ENCODE peak calls at places on chromosomes 12 and 14, in ten cellular contexts. O is IMR-90; X is CD4-positive, CD25-positive, alpha-beta regulatory T cell; R is SK-N-SH; Z is neuronal stem cell; H is GM23248; K is cardiac muscle cell; Q is heart left ventricle; U is lung; J is transverse colon. D is an unnamed sample.
A peak's percentile ranks its signal among the peaks of the same experiment; 100 is the strongest.

GRCh38 chr12:103848132-103848531 is 7.1 kb upstream of the NT5DC3 start:
- DNase-seq in O (no peak), X (no peak), R (no peak), Z (no peak), H (no peak), K (no peak), Q (no peak), U (no peak), J (no peak), D (no peak)

GRCh38 chr14:89787525-89787924 is 167.0 kb downstream of the EFCAB11 start:
- DNase-seq in O (peak; percentile 71), X (no peak), R (peak; percentile 47), Z (no peak), H (peak; percentile 67), K (no peak), Q (no peak), U (no peak), J (no peak), D (peak; percentile 19)

GRCh38 chr12:24177889-24178288 is 228.4 kb upstream of the SOX5 start:
- DNase-seq in O (no peak), X (no peak), R (no peak), Z (no peak), H (no peak), K (no peak), Q (no peak), U (no peak), J (no peak), D (no peak)

GRCh38 chr12:105761075-105761474 is 377.7 kb downstream of the NUAK1 start:
- DNase-seq in O (no peak), X (no peak), R (no peak), Z (no peak), H (peak; percentile 20), K (peak; percentile 46), Q (no peak), U (no peak), J (no peak), D (peak; percentile 30)

GRCh38 chr12:1870086-1870485 is 48.4 kb downstream of the CACNA2D4 start:
- DNase-seq in O (no peak), X (no peak), R (no peak), Z (no peak), H (no peak), K (no peak), Q (no peak), U (peak; percentile 9), J (no peak), D (no peak)

GRCh38 chr14:99579903-99580570 is 24.0 kb downstream of the CCDC85C start:
- DNase-seq in O (peak; percentile 77), X (no peak), R (peak; percentile 64), Z (no peak), H (peak; percentile 45), K (no peak), Q (no peak), U (peak; percentile 68), J (peak; percentile 88), D (no peak)

GRCh38 chr14:30443368-30444007 is 115.5 kb upstream of the G2E3 start:
- DNase-seq in O (peak; percentile 46), X (peak; percentile 13), R (peak; percentile 11), Z (peak; percentile 45), H (peak; percentile 64), K (peak; percentile 53), Q (no peak), U (no peak), J (no peak), D (peak; percentile 79)

GRCh38 chr12:131818821-131819585 is 9.2 kb upstream of the MMP17 start:
- DNase-seq in O (no peak), X (no peak), R (no peak), Z (no peak), H (peak; percentile 32), K (no peak), Q (no peak), U (no peak), J (no peak), D (no peak)

DNA sequence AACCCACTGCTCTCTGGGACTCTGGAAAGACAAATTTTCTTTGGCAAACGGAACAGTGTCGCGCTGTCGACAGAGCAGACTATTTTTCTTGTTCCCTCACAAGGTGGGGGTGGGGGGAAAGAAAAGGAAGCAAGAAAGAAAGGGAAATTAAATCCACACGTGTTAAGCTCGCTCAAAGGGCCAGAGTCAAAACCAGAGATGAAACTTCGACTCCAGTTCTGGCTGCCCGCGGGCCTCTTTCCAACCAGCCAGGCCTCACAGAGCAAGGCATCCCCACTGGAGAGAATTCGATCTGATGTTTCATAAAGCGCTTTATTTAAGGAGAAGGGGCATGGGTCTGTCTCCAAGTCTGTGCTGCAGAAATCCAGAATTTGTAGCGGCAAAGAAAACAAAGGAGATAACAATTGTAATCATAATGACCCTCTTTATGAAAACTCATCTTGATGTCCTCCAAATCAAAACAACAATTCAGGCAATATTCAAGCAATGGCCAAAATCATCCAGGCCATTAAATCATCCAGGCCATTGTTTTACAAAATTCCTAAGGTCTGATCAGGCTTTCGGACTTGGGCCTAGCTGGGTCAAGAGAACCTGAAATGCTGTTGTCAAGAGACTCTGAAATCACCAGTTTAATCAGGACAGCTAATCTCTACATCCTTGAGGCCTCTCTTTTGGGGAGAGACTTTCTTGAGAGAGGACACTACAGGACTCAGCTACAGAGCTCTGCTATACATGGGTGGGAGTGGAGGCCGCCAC is 5.3 kb upstream of the TBX5 start:
- DNase-seq in O (peak; percentile 68), X (no peak), R (no peak), Z (no peak), H (peak; percentile 74), K (no peak), Q (no peak), U (no peak), J (no peak), D (no peak)
- H3K4me1 ChIP-seq in O (peaks cover 30% of the 10 kb centered on the region), X (no peaks in the 10 kb centered on the region), R (no peaks in the 10 kb centered on the region), Z (no peaks in the 10 kb centered on the region), H (peaks cover 48% of the 10 kb centered on the region), K (peaks cover 54% of the 10 kb centered on the region), Q (peaks cover 32% of the 10 kb centered on the region), U (no peaks in the 10 kb centered on the region), J (no peaks in the 10 kb centered on the region), D (peaks cover 17% of the 10 kb centered on the region)

DNA sequence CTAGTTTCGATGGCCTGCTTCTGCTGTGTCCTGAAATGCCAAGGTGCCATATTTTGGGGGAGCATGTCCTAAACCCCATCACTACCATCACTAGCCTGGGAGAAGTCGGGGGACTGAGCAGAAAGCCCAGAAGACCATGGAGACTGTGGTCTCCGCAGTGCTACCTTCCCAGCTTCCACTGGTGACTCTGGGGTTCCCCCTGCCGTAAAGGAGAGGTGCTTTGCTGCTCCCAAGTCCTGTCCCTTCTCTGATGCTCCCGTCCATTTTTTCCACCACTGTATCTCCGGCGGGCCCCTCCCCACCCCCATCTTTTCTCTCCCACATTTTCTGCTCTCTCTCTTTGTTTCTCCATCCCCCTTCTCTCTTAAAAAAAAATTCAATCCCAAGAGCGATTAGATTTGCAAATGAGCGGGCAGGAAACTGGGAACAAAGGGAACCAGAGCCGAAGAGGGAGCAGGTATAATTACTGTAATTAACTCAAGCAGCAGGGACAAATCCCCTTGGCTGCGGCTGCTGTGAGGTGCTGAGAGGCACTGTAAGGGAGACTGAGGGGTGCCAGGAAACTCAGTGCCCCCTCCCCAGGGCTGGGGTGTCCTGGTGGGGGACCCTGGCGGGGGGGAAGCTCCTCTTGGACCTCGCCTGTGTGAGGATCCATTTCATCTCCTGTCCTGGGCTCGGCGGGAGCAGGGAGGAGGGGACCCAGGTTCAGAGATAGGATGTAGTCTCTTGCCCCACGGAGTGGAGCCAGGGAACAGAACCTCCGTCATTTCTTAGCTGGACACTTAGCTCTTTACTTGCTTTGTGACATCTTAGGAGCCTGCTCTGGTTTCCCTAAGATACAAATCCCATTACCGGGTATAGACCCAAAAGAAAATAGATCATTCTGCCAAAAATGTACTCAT is 140.5 kb upstream of the NRXN3 start:
- DNase-seq in O (no peak), X (no peak), R (no peak), Z (no peak), H (peak; percentile 9), K (peak; percentile 3), Q (no peak), U (no peak), J (no peak), D (no peak)
- H3K27me3 ChIP-seq in O (no peaks in the 10 kb centered on the region), X (peaks cover 2% of the 10 kb centered on the region), R (no peaks in the 10 kb centered on the region), Z (peaks cover 11% of the 10 kb centered on the region), H (peaks cover 10% of the 10 kb centered on the region), K (peaks cover 17% of the 10 kb centered on the region), Q (peaks cover 5% of the 10 kb centered on the region), U (peaks cover 3% of the 10 kb centered on the region), J (peaks cover 12% of the 10 kb centered on the region), D (peaks cover 19% of the 10 kb centered on the region)

GRCh38 chr12:109947511-109947910 is 47.4 kb downstream of the TCHP start:
- DNase-seq in O (peak; percentile 84), X (no peak), R (no peak), Z (no peak), H (peak; percentile 75), K (peak; percentile 65), Q (no peak), U (no peak), J (no peak), D (peak; percentile 62)

GRCh38 chr12:109951136-109951535 is 45.0 kb downstream of the GIT2 start:
- DNase-seq in O (peak; percentile 96), X (no peak), R (no peak), Z (no peak), H (peak; percentile 91), K (peak; percentile 85), Q (no peak), U (no peak), J (no peak), D (peak; percentile 84)

GRCh38 chr12:109948382-109948781 is 47.8 kb downstream of the GIT2 start:
- DNase-seq in O (no peak), X (no peak), R (no peak), Z (no peak), H (no peak), K (no peak), Q (no peak), U (no peak), J (no peak), D (peak; percentile 15)

GRCh38 chr12:109950625-109951024 is 45.5 kb downstream of the GIT2 start:
- DNase-seq in O (no peak), X (no peak), R (no peak), Z (no peak), H (no peak), K (no peak), Q (no peak), U (no peak), J (no peak), D (no peak)

DNA sequence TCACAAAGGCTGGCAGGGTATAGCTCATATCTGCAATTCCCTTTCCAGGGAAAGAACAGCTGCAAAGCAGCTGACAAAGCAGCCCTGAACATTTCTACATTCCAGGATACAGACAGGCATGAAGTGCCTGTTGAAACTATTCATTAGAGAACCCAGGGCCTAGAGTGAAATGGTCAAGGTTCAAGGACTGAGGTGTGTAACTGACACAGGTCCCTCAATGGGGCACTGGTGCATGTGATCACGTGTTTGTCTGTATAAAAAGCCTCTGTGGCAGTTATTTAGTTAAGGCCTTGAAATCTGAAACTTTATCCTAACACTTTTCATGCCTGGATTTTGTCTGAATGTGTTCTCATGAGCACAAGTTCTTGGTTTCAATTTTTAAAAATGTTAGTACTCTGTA is 47.1 kb downstream of the GIT2 start:
- DNase-seq in O (peak; percentile 79), X (no peak), R (no peak), Z (no peak), H (peak; percentile 52), K (peak; percentile 73), Q (no peak), U (no peak), J (no peak), D (peak; percentile 84)
- H3K4me1 ChIP-seq in O (peaks cover 56% of the 10 kb centered on the region), X (no peaks in the 10 kb centered on the region), R (peaks cover 62% of the 10 kb centered on the region), Z (peaks cover 23% of the 10 kb centered on the region), H (peaks cover 65% of the 10 kb centered on the region), K (peaks cover 51% of the 10 kb centered on the region), Q (peaks cover 78% of the 10 kb centered on the region), U (peaks cover 34% of the 10 kb centered on the region), J (peaks cover 14% of the 10 kb centered on the region), D (peaks cover 65% of the 10 kb centered on the region)

GRCh38 chr12:68868043-68868790 is 60.2 kb downstream of the MDM2 start:
- DNase-seq in O (no peak), X (no peak), R (no peak), Z (no peak), H (no peak), K (no peak), Q (no peak), U (no peak), J (no peak), D (no peak)

GRCh38 chr12:68871396-68871795 is 61.6 kb downstream of the CPM start:
- DNase-seq in O (no peak), X (no peak), R (no peak), Z (no peak), H (no peak), K (no peak), Q (no peak), U (no peak), J (no peak), D (no peak)

GRCh38 chr12:68870443-68870842 is 62.5 kb downstream of the MDM2 start:
- DNase-seq in O (no peak), X (no peak), R (no peak), Z (no peak), H (no peak), K (no peak), Q (no peak), U (no peak), J (no peak), D (no peak)

GRCh38 chr12:68871899-68872298 is 61.1 kb downstream of the CPM start:
- DNase-seq in O (peak; percentile 28), X (peak; percentile 39), R (no peak), Z (no peak), H (peak; percentile 22), K (peak; percentile 47), Q (no peak), U (no peak), J (no peak), D (no peak)

GRCh38 chr12:68870011-68870410 is 62.0 kb downstream of the MDM2 start:
- DNase-seq in O (no peak), X (no peak), R (no peak), Z (no peak), H (no peak), K (no peak), Q (no peak), U (no peak), J (no peak), D (no peak)
- H3K27me3 ChIP-seq in O (no peaks in the 10 kb centered on the region), X (no peaks in the 10 kb centered on the region), R (no peaks in the 10 kb centered on the region), Z (peaks cover 5% of the 10 kb centered on the region), H (no peaks in the 10 kb centered on the region), K (no peaks in the 10 kb centered on the region), Q (no peaks in the 10 kb centered on the region), U (no peaks in the 10 kb centered on the region), J (no peaks in the 10 kb centered on the region), D (no peaks in the 10 kb centered on the region)